ENCODE peak calls at places on chromosomes 5 and 9, in six cellular contexts. J, V, P, H, X and O are unnamed samples.

GRCh38 chr9:18404482-18405029 is 69.4 kb upstream of the ADAMTSL1 start:
- DNase-seq in J (no peak), V (no peak), P (no peak), H (no peak), X (no peak), O (no peak)

GRCh38 chr5:18270635-18271338 is 636.5 kb downstream of the TAF11L14 start:
- DNase-seq in J (no peak), V (no peak), P (no peak), H (no peak), X (no peak), O (no peak)

GRCh38 chr5:173668910-173669309 is 52.5 kb upstream of the BOD1 start:
- DNase-seq in J (no peak), V (no peak), P (no peak), H (no peak), X (no peak), O (no peak)

GRCh38 chr9:106878943-106879916 is 16.3 kb downstream of the ZNF462 start:
- DNase-seq in J (no peak), V (peak), P (no peak), H (no peak), X (no peak), O (no peak)

GRCh38 chr5:146540421-146540820 is 24.4 kb upstream of the GPR151 start:
- DNase-seq in J (no peak), V (no peak), P (no peak), H (no peak), X (no peak), O (no peak)

GRCh38 chr5:122547219-122547618 is 227.7 kb upstream of the SNX2 start:
- DNase-seq in J (no peak), V (no peak), P (no peak), H (no peak), X (no peak), O (no peak)

GRCh38 chr5:15902050-15902449 is 277.5 kb downstream of the MARCHF11 start:
- DNase-seq in J (no peak), V (no peak), P (no peak), H (no peak), X (no peak), O (no peak)

GRCh38 chr5:96012399-96012798 is 50.7 kb upstream of the ELL2 start:
- DNase-seq in J (no peak), V (no peak), P (no peak), H (no peak), X (no peak), O (no peak)

GRCh38 chr9:70634696-70635095 is 220.2 kb upstream of the KLF9 start:
- DNase-seq in J (no peak), V (no peak), P (no peak), H (no peak), X (no peak), O (no peak)

GRCh38 chr9:15357050-15357653 is 50.1 kb upstream of the TTC39B start:
- DNase-seq in J (no peak), V (no peak), P (no peak), H (peak), X (peak), O (no peak)

GRCh38 chr5:59038169-59039002 is 455.5 kb downstream of the RAB3C start:
- DNase-seq in J (no peak), V (no peak), P (no peak), H (no peak), X (no peak), O (no peak)

GRCh38 chr5:156942064-156942463 is 21.0 kb downstream of the TIMD4 start:
- DNase-seq in J (no peak), V (no peak), P (no peak), H (no peak), X (no peak), O (peak)

GRCh38 chr9:86202338-86202882 is 57.0 kb downstream of the C9orf153 start:
- DNase-seq in J (peak), V (no peak), P (no peak), H (no peak), X (peak), O (peak)

GRCh38 chr9:91694081-91694870 is 255.8 kb downstream of the ROR2 start:
- DNase-seq in J (no peak), V (no peak), P (no peak), H (no peak), X (no peak), O (no peak)

GRCh38 chr5:66171349-66172344 is 27.5 kb downstream of the SREK1 start:
- DNase-seq in J (no peak), V (no peak), P (no peak), H (no peak), X (peak), O (peak)

GRCh38 chr9:138022121-138022741 is 144.6 kb downstream of the CACNA1B start:
- DNase-seq in J (peak), V (no peak), P (peak), H (peak), X (no peak), O (no peak)
- TF ChIP-seq CTCF in J (peak), V (no peak), P (peak), H (no peak), X (peak), O (no peak)

DNA sequence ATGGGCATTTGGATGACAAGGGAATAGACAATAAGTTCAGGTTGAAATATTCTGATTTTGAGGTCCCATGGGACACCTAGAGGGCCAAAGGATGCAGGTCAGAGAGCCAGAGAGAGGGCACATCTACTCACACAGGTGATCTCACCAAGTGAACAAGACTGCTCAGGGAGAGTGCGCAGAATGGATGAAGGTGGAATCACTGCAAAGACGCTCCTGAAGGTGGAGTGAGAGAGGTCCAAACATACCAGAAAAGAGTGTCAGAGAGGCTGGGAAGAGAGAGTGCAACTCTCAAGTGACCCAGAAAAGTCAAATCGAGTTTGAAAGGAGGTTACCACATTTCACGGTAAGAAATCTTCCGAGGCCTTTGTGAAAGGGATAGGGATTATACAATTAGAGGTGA is 173.5 kb downstream of the EPB41L4A start:
- DNase-seq in J (no peak), V (no peak), P (no peak), H (no peak), X (no peak), O (no peak)
- TF ChIP-seq CTCF in J (no peak), V (no peak), P (no peak), H (no peak), X (no peak), O (no peak)

DNA sequence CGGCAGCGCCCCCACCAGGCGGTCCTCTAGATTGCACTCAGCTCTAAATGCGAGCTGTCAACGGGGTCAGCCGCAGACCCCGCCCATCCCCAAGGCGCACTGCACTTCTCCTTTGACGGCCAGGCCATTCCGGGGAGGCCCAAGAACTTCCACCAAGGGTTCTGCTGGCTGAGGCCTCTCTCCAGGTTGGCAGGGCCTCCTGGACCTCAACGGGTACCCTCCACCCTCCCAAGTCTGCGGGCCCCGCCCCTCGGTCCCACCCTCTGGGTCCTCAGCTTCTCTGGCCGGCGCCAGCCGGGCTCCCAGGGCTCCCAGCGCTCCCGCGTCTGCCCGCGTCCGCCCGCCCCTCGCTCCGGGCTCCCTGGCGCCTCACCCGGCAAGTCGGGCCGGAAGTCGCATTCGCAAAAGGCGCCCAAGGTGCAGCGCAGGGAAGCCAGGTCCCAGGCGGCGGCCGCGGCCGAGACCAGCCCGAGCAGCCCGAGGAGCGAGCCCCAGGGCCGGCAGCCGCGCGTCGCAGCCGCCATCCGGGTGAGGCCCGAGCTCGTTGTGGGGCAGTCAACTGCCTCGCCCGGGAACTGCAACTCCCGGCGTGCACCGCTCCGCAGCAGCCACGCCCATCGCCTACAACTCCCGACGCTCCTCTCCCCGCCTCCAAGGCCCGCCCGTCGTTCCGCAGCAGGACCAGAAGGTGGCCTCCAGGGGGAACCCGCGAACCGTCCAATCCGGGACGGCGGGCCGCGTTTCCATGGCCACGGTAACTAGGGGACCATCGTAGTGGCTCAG is at the start of gene TOR2A:
- DNase-seq in J (peak), V (peak), P (peak), H (peak), X (peak), O (peak)
- TF ChIP-seq CTCF in J (peak), V (peak), P (no peak), H (peak), X (peak), O (peak)

GRCh38 chr5:109479260-109479860 is 69.6 kb upstream of the PJA2 start:
- DNase-seq in J (no peak), V (no peak), P (no peak), H (no peak), X (peak), O (peak)
- TF ChIP-seq CTCF in J (peak), V (no peak), P (no peak), H (no peak), X (no peak), O (peak)

DNA sequence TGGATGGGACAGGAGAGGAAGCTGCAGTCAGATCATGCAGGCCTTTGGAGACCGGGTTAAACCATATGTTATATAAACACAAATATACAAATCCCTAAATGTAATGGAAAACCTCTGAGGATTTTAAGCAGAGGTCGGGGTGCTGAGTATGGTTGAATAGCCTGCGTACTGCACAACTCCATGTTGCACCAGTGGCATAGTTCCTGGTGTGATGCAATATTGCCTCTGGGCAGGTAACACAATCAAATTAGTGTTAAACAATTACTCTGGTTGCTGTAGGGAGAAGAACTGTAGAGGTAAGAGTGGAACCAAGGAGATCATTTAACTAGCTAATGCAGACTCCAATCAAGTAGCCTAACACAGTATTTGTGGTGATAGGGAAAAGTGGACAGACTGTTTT is 21.3 kb upstream of the RNF145 start:
- DNase-seq in J (no peak), V (peak), P (no peak), H (no peak), X (no peak), O (no peak)
- TF ChIP-seq CTCF in J (no peak), V (no peak), P (no peak), H (no peak), X (no peak), O (no peak)

GRCh38 chr9:110619831-110620230 is 40.3 kb upstream of the SVEP1 start:
- DNase-seq in J (no peak), V (no peak), P (no peak), H (no peak), X (no peak), O (no peak)

GRCh38 chr9:110623462-110624025 is 44.0 kb upstream of the SVEP1 start:
- DNase-seq in J (no peak), V (peak), P (no peak), H (peak), X (peak), O (peak)

GRCh38 chr9:110615526-110615925 is 36.0 kb upstream of the SVEP1 start:
- DNase-seq in J (no peak), V (no peak), P (no peak), H (no peak), X (no peak), O (no peak)

GRCh38 chr9:110622368-110622767 is 42.8 kb upstream of the SVEP1 start:
- DNase-seq in J (no peak), V (no peak), P (no peak), H (no peak), X (no peak), O (no peak)

DNA sequence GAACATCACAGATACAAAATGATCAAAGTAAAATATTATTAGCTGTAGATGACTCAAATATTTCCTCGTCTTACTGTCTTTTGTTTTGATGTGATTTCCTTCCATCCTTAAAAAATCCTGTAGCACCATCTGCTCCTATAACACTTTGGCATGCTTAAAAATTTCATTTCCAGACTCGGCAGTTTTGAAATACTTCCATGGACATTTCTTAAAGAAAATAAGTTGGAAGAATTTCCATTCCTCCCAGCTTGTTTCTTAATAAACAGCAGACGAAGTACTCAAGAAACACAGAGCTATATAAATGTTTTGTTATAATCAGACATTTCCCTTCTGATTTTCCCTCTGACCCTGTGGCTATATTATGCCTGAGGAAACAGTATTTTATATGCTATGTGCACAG is 41.2 kb upstream of the SVEP1 start:
- DNase-seq in J (no peak), V (no peak), P (no peak), H (no peak), X (no peak), O (no peak)
- TF ChIP-seq CTCF in J (no peak), V (no peak), P (no peak), H (no peak), X (no peak), O (no peak)

GRCh38 chr5:53482717-53483638 is 2.5 kb downstream of the FST start:
- DNase-seq in J (no peak), V (no peak), P (no peak), H (peak), X (peak), O (peak)

GRCh38 chr5:53479656-53480473 is 564 bp upstream of the FST start:
- DNase-seq in J (peak), V (peak), P (no peak), H (peak), X (peak), O (peak)

GRCh38 chr5:53480474-53481353 is at the start of gene FST:
- DNase-seq in J (no peak), V (no peak), P (no peak), H (peak), X (no peak), O (peak)

GRCh38 chr5:53481354-53481886 is 991 bp downstream of the FST start:
- DNase-seq in J (no peak), V (no peak), P (no peak), H (no peak), X (no peak), O (no peak)

GRCh38 chr5:53481887-53482716 is 1.7 kb downstream of the FST start:
- DNase-seq in J (peak), V (peak), P (no peak), H (peak), X (peak), O (peak)
- TF ChIP-seq CTCF in J (peak), V (no peak), P (no peak), H (peak), X (no peak), O (no peak)

GRCh38 chr5:94027145-94027544 is 285.7 kb upstream of the POU5F2 start:
- DNase-seq in J (no peak), V (no peak), P (no peak), H (no peak), X (no peak), O (no peak)

GRCh38 chr5:94028001-94028400 is 286.6 kb upstream of the POU5F2 start:
- DNase-seq in J (no peak), V (no peak), P (no peak), H (no peak), X (no peak), O (no peak)

GRCh38 chr5:94024625-94025024 is 283.2 kb upstream of the POU5F2 start:
- DNase-seq in J (no peak), V (no peak), P (no peak), H (no peak), X (no peak), O (no peak)

GRCh38 chr5:94024101-94024500 is 282.7 kb upstream of the POU5F2 start:
- DNase-seq in J (no peak), V (no peak), P (no peak), H (no peak), X (no peak), O (no peak)

DNA sequence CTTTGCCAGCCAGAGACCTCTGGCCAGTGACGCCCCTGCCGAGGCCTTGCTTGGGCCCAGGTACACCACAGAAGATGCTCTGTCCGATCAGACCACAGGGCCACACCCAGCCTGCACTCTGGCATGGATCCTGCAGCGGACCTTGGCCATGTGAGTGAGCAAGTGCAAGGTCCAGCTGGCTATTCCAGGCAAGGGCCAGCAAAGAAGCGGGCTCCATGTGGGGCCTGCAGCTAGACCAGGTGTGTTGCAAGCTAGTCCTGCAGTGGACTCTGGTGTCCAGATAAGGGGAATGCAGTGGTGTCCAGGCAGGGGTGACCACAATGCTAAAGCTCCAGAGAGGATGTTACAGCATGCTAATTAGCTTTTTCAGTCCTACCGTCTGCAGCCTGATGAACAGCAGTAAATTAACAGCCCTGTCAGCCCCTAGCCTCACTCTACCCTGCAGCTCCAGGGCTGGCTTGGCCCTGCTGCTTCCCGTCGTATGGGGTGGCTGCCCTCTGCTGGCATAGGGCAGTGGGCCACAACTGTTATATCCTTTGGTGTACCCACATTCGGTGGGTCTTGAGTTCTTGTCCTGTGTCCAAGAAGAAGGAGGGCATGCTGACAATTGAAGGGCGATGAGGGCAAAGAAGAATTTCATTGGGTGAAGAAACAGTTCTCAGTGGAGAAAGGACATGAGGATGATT is 284.5 kb upstream of the POU5F2 start:
- DNase-seq in J (no peak), V (no peak), P (no peak), H (no peak), X (peak), O (no peak)
- TF ChIP-seq CTCF in J (peak), V (no peak), P (peak), H (no peak), X (peak), O (no peak)

GRCh38 chr5:72402959-72403628 is 82.9 kb downstream of the PTCD2 start:
- DNase-seq in J (no peak), V (no peak), P (no peak), H (peak), X (no peak), O (no peak)
- TF ChIP-seq CTCF in J (peak), V (no peak), P (peak), H (peak), X (peak), O (peak)

DNA sequence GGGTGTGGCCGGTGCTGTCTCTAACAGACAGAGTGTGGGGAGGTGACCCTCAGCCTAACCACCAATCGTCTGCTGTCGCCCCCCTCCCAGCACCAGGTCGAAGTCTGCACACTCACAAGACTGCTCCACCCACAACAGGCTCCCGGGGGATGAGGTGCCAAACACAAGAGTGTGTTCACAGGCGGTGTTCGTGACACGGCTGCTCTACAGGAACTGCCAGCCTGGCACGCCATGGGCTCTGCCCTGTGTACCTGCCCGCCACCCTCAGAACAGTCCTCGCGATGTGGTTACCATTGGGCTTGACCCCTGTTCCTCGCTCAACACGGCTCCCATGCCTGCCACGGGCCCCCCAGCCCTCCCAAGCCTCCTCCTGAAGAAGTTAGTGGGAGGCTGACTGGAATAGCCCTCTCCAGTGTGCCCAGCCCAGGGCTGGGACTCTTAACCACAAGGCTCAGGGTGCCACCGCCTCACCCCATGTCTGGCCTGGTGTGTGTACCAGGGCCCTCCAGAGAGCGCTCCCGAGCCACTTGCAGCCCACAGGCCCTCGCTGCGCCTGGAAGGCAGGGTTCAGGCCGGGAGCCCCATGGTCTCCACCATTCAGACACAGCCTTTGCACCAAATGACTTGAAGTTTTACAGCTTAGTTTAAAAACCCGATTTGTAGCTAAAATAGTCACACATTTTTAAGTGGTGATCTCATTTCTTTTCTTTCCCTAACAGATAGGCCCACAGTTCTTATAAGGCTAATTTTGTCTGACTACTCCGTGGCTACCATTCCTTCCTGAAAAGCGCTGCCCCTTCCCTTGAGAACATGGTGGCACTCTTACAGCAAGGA is 102.5 kb downstream of the CAMSAP1 start:
- DNase-seq in J (no peak), V (no peak), P (no peak), H (no peak), X (peak), O (no peak)
- TF ChIP-seq CTCF in J (no peak), V (no peak), P (no peak), H (no peak), X (peak), O (no peak)